ENCODE peak calls at places on chromosomes 4 and X, in ten cellular contexts. B is AG04450; O is GM23248; Y is lower lobe of right lung; Q is colonic mucosa; C is CD4-positive, alpha-beta T cell; U is endodermal cell; Z is psoas muscle; E is tibial artery; M is ascending aorta. S is an unnamed sample. For H3K9me3, the result is how much of the 10 kb centered on the place peaks cover.

GRCh38 chrX:66164470-66164869 is 423 bp downstream of the HEPH start:
- DNase-seq in Z (no peak), C (no peak), B (no peak), M (no peak), O (peak), Y (no peak), E (no peak), Q (no peak), U (no peak), S (no peak)

GRCh38 chr4:66927937-66928336 is 617.4 kb downstream of the CENPC start:
- DNase-seq in M (no peak), Y (no peak), C (no peak), Z (no peak), B (no peak), O (no peak), U (no peak), Q (no peak), E (no peak), S (no peak)

GRCh38 chr4:184389978-184390518 is 84.3 kb downstream of the IRF2 start:
- DNase-seq in Y (no peak), M (no peak), U (peak), O (no peak), B (no peak), E (no peak), Q (no peak), C (no peak), Z (no peak), S (no peak)

GRCh38 chr4:113885291-113885690 is 94.2 kb downstream of the ARSJ start:
- DNase-seq in U (no peak), Z (no peak), O (no peak), Q (no peak), E (no peak), C (no peak), B (no peak), M (no peak), Y (no peak), S (no peak)

GRCh38 chrX:21853578-21853977 is 2.2 kb upstream of the YY2 start:
- DNase-seq in Z (no peak), E (no peak), B (no peak), C (no peak), O (no peak), M (no peak), Y (no peak), U (no peak), Q (no peak), S (no peak)

GRCh38 chr4:36854554-36854953 is 390.0 kb upstream of the NWD2 start:
- DNase-seq in U (peak), B (no peak), Y (no peak), Q (no peak), E (no peak), C (no peak), Z (no peak), O (no peak), M (no peak), S (no peak)

GRCh38 chr4:73341454-73341853 is 62.6 kb upstream of the ALB start:
- DNase-seq in Y (no peak), B (peak), Q (peak), E (no peak), Z (no peak), M (no peak), U (peak), C (no peak), O (peak), S (peak)

GRCh38 chrX:135973548-135974278 is at the start of gene MMGT1:
- DNase-seq in O (peak), C (peak), E (peak), Q (peak), Y (peak), M (peak), B (peak), U (peak), Z (peak), S (peak)

GRCh38 chr4:8143392-8144140 is 15.0 kb downstream of the ABLIM2 start:
- DNase-seq in O (no peak), E (no peak), U (no peak), C (no peak), B (no peak), Q (no peak), Y (no peak), M (no peak), Z (peak), S (no peak)

GRCh38 chr4:175560628-175561027 is 251.4 kb downstream of the GPM6A start:
- DNase-seq in M (no peak), Z (no peak), U (no peak), Q (no peak), E (no peak), O (peak), C (no peak), B (no peak), Y (no peak), S (no peak)

GRCh38 chr4:141686146-141686775 is 49.9 kb downstream of the IL15 start:
- DNase-seq in C (no peak), U (no peak), Q (no peak), B (no peak), E (no peak), M (no peak), O (peak), Y (no peak), Z (no peak), S (no peak)

GRCh38 chrX:150446995-150447394 is 83.9 kb downstream of the MAMLD1 start:
- DNase-seq in C (no peak), O (no peak), E (no peak), Z (no peak), U (no peak), Y (no peak), Q (no peak), M (no peak), B (no peak), S (no peak)

GRCh38 chr4:76339364-76339763 is 32.8 kb downstream of the STBD1 start:
- DNase-seq in Q (no peak), E (no peak), U (no peak), Z (no peak), M (no peak), Y (no peak), O (peak), B (peak), C (no peak), S (no peak)

GRCh38 chrX:19627081-19627480 is 111.8 kb upstream of the MAP3K15 start:
- DNase-seq in U (no peak), M (no peak), C (no peak), Y (no peak), Z (peak), Q (no peak), E (no peak), B (no peak), O (peak), S (no peak)

GRCh38 chr4:22500831-22501714 is 14.8 kb downstream of the ADGRA3 start:
- DNase-seq in B (no peak), C (no peak), Z (no peak), U (no peak), O (peak), Y (no peak), M (no peak), Q (peak), E (no peak), S (no peak)

GRCh38 chrX:154093965-154094364 is 3.6 kb downstream of the MECP2 start:
- DNase-seq in U (peak), M (no peak), Q (no peak), B (no peak), E (no peak), Y (no peak), Z (no peak), O (no peak), C (no peak), S (no peak)

GRCh38 chrX:154092371-154092770 is 5.1 kb downstream of the MECP2 start:
- DNase-seq in C (no peak), Y (no peak), O (no peak), Z (no peak), B (no peak), M (no peak), Q (no peak), E (no peak), U (no peak), S (no peak)

GRCh38 chrX:154096140-154097002 is 1.1 kb downstream of the MECP2 start:
- DNase-seq in U (no peak), Q (no peak), E (peak), M (no peak), Y (peak), B (no peak), O (peak), Z (no peak), C (no peak), S (no peak)

GRCh38 chrX:154097003-154097596 is 417 bp downstream of the MECP2 start:
- DNase-seq in Y (peak), E (peak), Q (peak), U (peak), B (no peak), M (peak), C (peak), O (peak), Z (peak), S (no peak)

GRCh38 chrX:154094833-154095232 is 2.7 kb downstream of the MECP2 start:
- DNase-seq in Y (no peak), Z (no peak), M (no peak), U (no peak), E (no peak), B (no peak), C (no peak), Q (no peak), O (no peak), S (no peak)
- H3K27ac ChIP-seq in Y (no peak), Z (no peak), M (no peak), U (no peak), E (no peak), B (no peak), C (no peak), Q (no peak), O (no peak), S (no peak)

GRCh38 chrX:152652060-152652459 is 14.4 kb downstream of the GABRQ start:
- DNase-seq in C (no peak), Z (no peak), B (no peak), Y (no peak), Q (no peak), E (no peak), O (no peak), U (no peak), M (no peak), S (no peak)

GRCh38 chrX:152656890-152657289 is 19.2 kb downstream of the GABRQ start:
- DNase-seq in Y (no peak), O (no peak), C (no peak), B (no peak), U (no peak), M (no peak), Q (no peak), Z (no peak), E (no peak), S (no peak)

GRCh38 chrX:152656087-152656486 is 18.4 kb downstream of the GABRQ start:
- DNase-seq in O (no peak), C (no peak), U (no peak), Q (no peak), E (no peak), M (no peak), B (no peak), Z (no peak), Y (no peak), S (no peak)

GRCh38 chrX:152647978-152648377 is 10.3 kb downstream of the GABRQ start:
- DNase-seq in E (no peak), B (no peak), Q (no peak), M (no peak), U (no peak), Z (no peak), C (no peak), O (no peak), Y (no peak), S (no peak)

DNA sequence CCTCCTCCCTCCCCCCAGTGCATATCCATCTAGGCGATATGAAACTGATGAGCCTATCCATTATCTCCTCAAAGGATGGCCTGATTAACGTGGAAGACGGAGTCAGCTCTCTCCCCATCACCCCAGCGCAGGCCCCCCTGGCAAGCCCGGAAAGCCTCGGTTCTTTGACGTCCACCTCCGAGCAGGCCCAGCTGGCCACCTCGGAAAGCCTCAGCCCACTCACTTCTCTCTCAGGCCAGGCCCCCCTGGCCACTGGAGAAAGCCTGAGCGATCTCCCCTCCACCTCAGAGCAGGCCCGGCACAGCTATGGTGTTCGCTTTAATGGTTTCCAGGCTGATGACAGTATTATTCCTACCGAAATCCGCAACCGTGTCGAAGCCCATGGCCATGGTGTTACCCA is 14.8 kb downstream of the GABRQ start:
- DNase-seq in E (no peak), B (no peak), C (no peak), Z (no peak), O (no peak), Y (no peak), U (no peak), M (no peak), Q (no peak), S (no peak)
- H3K9me3 ChIP-seq in E (under half), B (under half), C (under half), Z (under half), O (under half), Y (under half), U (under half), M (under half), Q (under half), S (under half)

DNA sequence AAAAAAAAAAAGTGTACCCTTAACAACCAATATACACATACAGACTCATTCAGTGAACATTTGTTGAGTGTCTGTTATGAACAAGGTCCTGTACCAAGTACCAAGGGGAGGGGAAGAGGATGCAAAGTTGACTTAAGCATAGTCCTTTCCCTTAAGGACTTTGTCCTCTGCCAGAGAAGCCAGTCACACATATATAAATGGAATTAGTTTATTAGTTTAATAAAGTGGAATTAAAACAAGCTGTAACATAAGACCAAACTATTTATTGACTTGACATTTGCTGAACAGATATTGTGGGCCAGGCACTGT is 28.2 kb downstream of the SLC25A5 start:
- DNase-seq in O (no peak), B (no peak), E (no peak), Y (no peak), M (no peak), Z (no peak), C (no peak), Q (no peak), U (no peak), S (no peak)
- H3K27ac ChIP-seq in O (no peak), B (no peak), E (no peak), Y (peak), M (no peak), Z (no peak), C (no peak), Q (peak), U (no peak), S (no peak)

GRCh38 chrX:99800016-99800415 is 610.1 kb downstream of the PCDH19 start:
- DNase-seq in U (no peak), O (no peak), C (no peak), B (no peak), Z (no peak), M (no peak), Y (no peak), E (no peak), Q (no peak), S (no peak)

GRCh38 chrX:99798951-99799350 is 611.1 kb downstream of the PCDH19 start:
- DNase-seq in M (no peak), Y (no peak), Z (no peak), Q (no peak), C (no peak), B (no peak), U (no peak), O (peak), E (no peak), S (no peak)

DNA sequence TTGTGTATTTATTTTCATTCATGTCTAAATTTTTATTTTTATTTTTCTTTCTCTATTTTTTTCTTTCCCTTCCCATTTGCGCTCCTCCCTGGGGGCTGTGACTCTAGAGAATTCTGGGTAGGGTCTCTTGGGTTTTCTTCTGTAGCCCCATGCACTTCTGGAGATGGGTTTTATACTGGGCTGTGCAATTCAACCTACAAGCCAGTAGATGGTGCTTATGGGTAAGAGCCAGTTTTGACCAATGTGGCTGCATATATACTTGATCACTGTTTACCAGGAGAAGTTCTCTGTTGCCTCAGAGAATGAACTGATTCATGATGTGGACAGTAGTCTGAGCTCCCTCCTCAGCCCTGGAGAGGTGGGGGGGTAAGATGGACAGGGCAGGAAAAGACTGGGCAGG is 614.6 kb downstream of the PCDH19 start:
- DNase-seq in O (peak), E (no peak), Q (no peak), C (no peak), Z (no peak), B (no peak), U (no peak), M (no peak), Y (no peak), S (no peak)
- H3K9me3 ChIP-seq in O (under half), E (under half), Q (under half), C (under half), Z (under half), B (under half), U (under half), M (under half), Y (under half), S (under half)

GRCh38 chr4:171025776-171026175 is 787.4 kb upstream of the GALNTL6 start:
- DNase-seq in Q (no peak), B (no peak), Y (no peak), C (no peak), O (no peak), U (no peak), Z (no peak), E (no peak), M (no peak), S (no peak)

GRCh38 chr4:171022698-171023378 is 790.4 kb upstream of the GALNTL6 start:
- DNase-seq in O (no peak), E (no peak), Y (no peak), Z (no peak), B (no peak), U (no peak), Q (no peak), M (no peak), C (no peak), S (no peak)

GRCh38 chr4:171024720-171025303 is 788.4 kb upstream of the GALNTL6 start:
- DNase-seq in B (no peak), Q (no peak), E (no peak), O (no peak), Y (no peak), Z (no peak), U (no peak), M (no peak), C (no peak), S (no peak)

GRCh38 chr4:171025323-171025722 is 787.9 kb upstream of the GALNTL6 start:
- DNase-seq in Q (no peak), O (no peak), C (no peak), M (no peak), B (no peak), U (no peak), E (no peak), Z (no peak), Y (no peak), S (no peak)
- H3K27ac ChIP-seq in Q (no peak), O (no peak), C (no peak), M (no peak), B (no peak), U (no peak), E (no peak), Z (no peak), Y (no peak), S (no peak)

DNA sequence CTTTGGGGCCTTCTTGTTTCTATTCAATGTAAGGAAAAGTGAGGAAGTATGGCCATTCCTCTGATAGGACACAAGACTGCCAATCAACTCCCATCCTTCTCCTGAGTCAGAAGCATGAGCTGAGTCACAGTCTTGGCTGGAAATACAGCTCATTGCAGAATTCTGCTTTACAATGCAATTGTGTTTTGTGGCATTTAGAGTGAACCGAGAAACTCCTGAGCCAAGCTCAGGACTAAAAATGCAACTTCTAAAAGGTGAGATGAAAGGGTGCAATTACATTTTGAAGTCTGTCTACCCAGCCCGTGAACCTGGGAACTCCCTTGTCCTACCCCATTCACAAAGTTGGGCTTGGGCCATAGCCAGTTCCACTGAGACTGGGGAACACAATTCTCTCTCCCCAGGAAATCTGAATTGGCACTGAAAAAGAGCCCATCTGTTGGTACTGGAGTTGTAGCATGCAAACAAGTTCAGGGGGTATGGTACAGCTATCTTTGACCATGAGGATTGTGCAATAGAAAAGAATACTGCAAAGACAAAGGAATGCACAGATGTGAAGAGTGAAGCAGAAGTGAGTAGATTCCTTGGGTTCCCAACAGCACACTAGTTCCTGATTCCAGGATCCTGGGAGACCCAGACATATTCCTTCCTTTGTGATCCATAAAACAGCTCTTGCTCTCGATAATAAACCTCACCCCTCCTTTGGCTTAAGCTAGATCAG is 43.1 kb upstream of the CTAG2 start:
- DNase-seq in E (no peak), U (no peak), M (no peak), Z (no peak), B (no peak), C (no peak), Y (no peak), Q (no peak), O (peak), S (peak)
- H3K9me3 ChIP-seq in E (under half), U (under half), M (under half), Z (under half), B (under half), C (under half), Y (under half), Q (under half), O (under half), S (under half)

DNA sequence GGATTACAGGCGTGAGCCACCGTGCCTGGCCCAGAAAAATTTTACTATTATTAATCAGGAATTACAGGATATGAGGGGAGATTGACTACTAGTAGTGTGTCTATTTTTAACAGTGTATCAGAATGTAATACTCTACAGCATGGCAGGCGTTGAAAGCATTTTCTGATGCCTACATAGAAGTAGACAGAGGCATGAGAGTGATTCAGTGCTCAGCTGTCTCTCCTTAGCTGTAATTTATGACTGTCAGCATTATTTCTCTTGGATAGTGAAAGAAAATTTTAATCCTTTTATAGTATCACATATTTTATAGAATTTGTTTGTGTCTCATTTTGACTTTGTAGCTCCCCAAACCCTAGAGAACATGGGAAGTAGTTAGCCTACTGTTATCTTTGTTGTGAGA is 20.7 kb downstream of the ARHGAP24 start:
- DNase-seq in B (no peak), C (no peak), U (no peak), E (no peak), O (peak), Y (no peak), M (no peak), Z (no peak), Q (no peak), S (no peak)
- H3K27ac ChIP-seq in B (no peak), C (no peak), U (no peak), E (no peak), O (peak), Y (no peak), M (no peak), Z (no peak), Q (no peak), S (no peak)

S was measured in keratinocyte.